ENCODE peak calls at places on chromosome 2, in six cellular contexts. R, D, O, Q, J and K are unnamed samples.
A peak's percentile ranks its signal among the peaks of the same experiment; 100 is the strongest.

GRCh38 chr2:128448331-128449225 is 129.9 kb upstream of the HS6ST1 start:
- DNase-seq in O (no peak), Q (no peak), J (peak; percentile 41), R (no peak), D (no peak), K (no peak)

GRCh38 chr2:236607471-236608307 is 38.1 kb downstream of the ACKR3 start:
- DNase-seq in Q (no peak), D (no peak), R (peak; percentile 22), O (no peak), J (no peak), K (peak; percentile 31)

GRCh38 chr2:30964334-30964733 is 157.1 kb upstream of the CAPN13 start:
- DNase-seq in J (no peak), O (no peak), Q (no peak), R (no peak), D (no peak), K (peak; percentile 80)

GRCh38 chr2:205568620-205569019 is 113.7 kb upstream of the NRP2 start:
- DNase-seq in R (no peak), Q (no peak), O (no peak), D (no peak), J (no peak), K (no peak)

GRCh38 chr2:70967189-70967588 is 11.2 kb upstream of the ANKRD53 start:
- DNase-seq in O (no peak), Q (no peak), J (no peak), R (no peak), D (no peak), K (no peak)

GRCh38 chr2:15313657-15314056 is 247.5 kb downstream of the NBAS start:
- DNase-seq in Q (no peak), O (no peak), R (no peak), J (no peak), D (peak; percentile 100), K (no peak)

GRCh38 chr2:239311132-239312040 is 89.4 kb downstream of the HDAC4 start:
- DNase-seq in O (no peak), D (no peak), Q (no peak), J (peak; percentile 41), R (no peak), K (peak; percentile 85)

GRCh38 chr2:43018179-43019024 is 208.0 kb downstream of the ZFP36L2 start:
- DNase-seq in J (peak; percentile 84), D (no peak), Q (no peak), R (no peak), O (no peak), K (no peak)

GRCh38 chr2:119216994-119217393 is 6.6 kb upstream of the STEAP3 start:
- DNase-seq in O (no peak), J (no peak), R (no peak), Q (no peak), D (no peak), K (no peak)

GRCh38 chr2:12300927-12301326 is 415.8 kb upstream of the TRIB2 start:
- DNase-seq in D (no peak), R (no peak), Q (no peak), J (no peak), O (no peak), K (no peak)